ENCODE peak calls at places on chromosomes 16 and 17, in seven cellular contexts. X is activated gamma-delta T cell treated with anti-CD3 and anti-CD28 coated beads, Interleukin-2, amount 50 U/mL, for 16 hours; B is central memory CD8-positive, alpha-beta T cell; V is thoracic aorta; S is stimulated activated CD4-positive, alpha-beta T cell treated with anti-CD3 and anti-CD28 coated beads, Interleukin-1b, Interleukin-23, amount 100 ng/mL, for 48 hours; W is tibial artery; N is germinal center. T is an unnamed sample.

GRCh38 chr17:42843358-42843934 is 934 bp upstream of the AOC2 start:
- DNase-seq in B (no peak), W (no peak), V (no peak), X (no peak), N (peak; percentile 39), S (no peak), T (peak; percentile 91)

GRCh38 chr16:54511181-54511731 is 224.7 kb upstream of the IRX3 start:
- DNase-seq in N (no peak), X (no peak), W (no peak), V (no peak), B (no peak), S (no peak), T (no peak)

GRCh38 chr17:36673068-36673467 is 71.7 kb downstream of the MRM1 start:
- DNase-seq in V (no peak), W (no peak), B (no peak), X (no peak), S (no peak), N (no peak), T (no peak)

GRCh38 chr16:27369806-27370205 is 32.2 kb upstream of the IL21R start:
- DNase-seq in W (no peak), V (no peak), X (no peak), S (no peak), N (no peak), B (no peak), T (no peak)

GRCh38 chr17:50052822-50053653 is 2.9 kb upstream of the ITGA3 start:
- DNase-seq in S (no peak), X (no peak), W (no peak), B (no peak), N (no peak), V (no peak), T (no peak)

GRCh38 chr16:56227936-56228335 is 36.6 kb downstream of the GNAO1 start:
- DNase-seq in V (no peak), W (no peak), S (no peak), N (no peak), X (no peak), B (no peak), T (no peak)

GRCh38 chr16:17312100-17312732 is 158.5 kb downstream of the XYLT1 start:
- DNase-seq in B (no peak), N (no peak), W (no peak), X (no peak), S (no peak), V (no peak), T (no peak)

GRCh38 chr16:1311738-1312458 is 2.5 kb downstream of the UBE2I start:
- DNase-seq in B (no peak), W (no peak), N (no peak), S (no peak), X (no peak), V (no peak), T (no peak)

GRCh38 chr17:83010323-83011200 is 68.8 kb upstream of the METRNL start:
- DNase-seq in N (no peak), W (no peak), B (no peak), V (no peak), S (no peak), X (no peak), T (no peak)

GRCh38 chr16:85446846-85447656 is 166.1 kb upstream of the GSE1 start:
- DNase-seq in W (no peak), S (no peak), N (peak; percentile 57), X (no peak), V (no peak), B (no peak), T (no peak)

GRCh38 chr17:69064476-69064875 is 3.7 kb upstream of the ABCA9 start:
- DNase-seq in B (no peak), N (no peak), S (no peak), W (no peak), V (no peak), X (no peak), T (no peak)

GRCh38 chr17:9465216-9465921 is 110.3 kb downstream of the STX8 start:
- DNase-seq in N (no peak), S (no peak), B (no peak), V (no peak), W (no peak), X (no peak), T (no peak)

T was measured in COLO829.